ENCODE peak calls at places on chromosomes 16 and 17, in five cellular contexts. R, Q, G, C and H are unnamed samples.

GRCh38 chr16:4850211-4850610 is 2.9 kb downstream of the UBN1 start:
- DNase-seq in R (no peak), C (no peak), Q (no peak), G (no peak), H (no peak)

GRCh38 chr17:8470447-8471047 is 34.9 kb downstream of the NDEL1 start:
- DNase-seq in Q (no peak), G (no peak), R (no peak), C (no peak), H (no peak)

GRCh38 chr16:89595330-89596060 is 17.9 kb upstream of the DPEP1 start:
- DNase-seq in C (no peak), Q (no peak), G (no peak), R (no peak), H (no peak)

GRCh38 chr17:9361572-9361955 is 214.1 kb downstream of the STX8 start:
- DNase-seq in R (no peak), G (no peak), Q (no peak), C (no peak), H (no peak)

GRCh38 chr17:41683441-41684007 is 5.2 kb upstream of the EIF1 start:
- DNase-seq in G (no peak), R (no peak), C (no peak), Q (no peak), H (no peak)

GRCh38 chr17:45423936-45424335 is 8.7 kb downstream of the ARHGAP27 start:
- DNase-seq in G (no peak), Q (no peak), C (no peak), R (no peak), H (no peak)

GRCh38 chr17:62165378-62165722 is 100.3 kb upstream of the MED13 start:
- DNase-seq in R (no peak), Q (no peak), G (no peak), C (no peak), H (peak)

GRCh38 chr16:15953477-15953876 is 4.1 kb downstream of the ABCC1 start:
- DNase-seq in Q (no peak), R (no peak), C (no peak), G (no peak), H (no peak)

GRCh38 chr17:64057701-64058263 is 37.3 kb upstream of the ICAM2 start:
- DNase-seq in C (no peak), R (no peak), G (no peak), Q (peak), H (peak)

GRCh38 chr17:4872786-4873185 is 26.6 kb upstream of the C17orf107 start:
- DNase-seq in C (no peak), R (no peak), G (no peak), Q (no peak), H (no peak)

GRCh38 chr16:60230666-60231065 is 1496.5 kb upstream of the GOT2 start:
- DNase-seq in R (no peak), G (no peak), C (peak), Q (no peak), H (no peak)

GRCh38 chr17:12896386-12896785 is 107.1 kb downstream of the ARHGAP44 start:
- DNase-seq in Q (no peak), G (no peak), C (no peak), R (no peak), H (no peak)

GRCh38 chr16:19166500-19166899 is 1.5 kb upstream of the SYT17 start:
- DNase-seq in Q (peak), G (no peak), R (no peak), C (no peak), H (no peak)

GRCh38 chr17:64534187-64534586 is 27.4 kb downstream of the CEP95 start:
- DNase-seq in R (no peak), G (no peak), C (peak), Q (peak), H (no peak)

GRCh38 chr17:40903129-40903847 is 18.2 kb upstream of the KRT20 start:
- DNase-seq in Q (peak), R (no peak), G (no peak), C (no peak), H (no peak)

GRCh38 chr16:85128079-85128837 is 16.0 kb upstream of the CIBAR2 start:
- DNase-seq in Q (no peak), C (no peak), G (no peak), R (no peak), H (no peak)

GRCh38 chr16:65769055-65769465 is 597.4 kb upstream of the CDH5 start:
- DNase-seq in G (no peak), R (no peak), C (no peak), Q (no peak), H (no peak)

GRCh38 chr17:64736804-64737492 is 74.8 kb upstream of the SMURF2 start:
- DNase-seq in Q (peak), G (no peak), C (peak), R (peak), H (no peak)

GRCh38 chr17:57035971-57036481 is 49.0 kb upstream of the AKAP1 start:
- DNase-seq in G (no peak), Q (no peak), R (no peak), C (no peak), H (no peak)

GRCh38 chr17:43563262-43564079 is 17.3 kb upstream of the ETV4 start:
- DNase-seq in R (no peak), C (no peak), Q (no peak), G (peak), H (no peak)

GRCh38 chr17:3695129-3695722 is 729 bp downstream of the P2RX5 start:
- DNase-seq in G (no peak), C (no peak), Q (no peak), R (peak), H (no peak)

GRCh38 chr16:13453938-13454553 is 465.9 kb upstream of the ERCC4 start:
- DNase-seq in C (peak), Q (peak), G (peak), R (peak), H (peak)

GRCh38 chr16:78996806-78997205 is 603.7 kb downstream of the MAF start:
- DNase-seq in C (no peak), R (no peak), G (no peak), Q (no peak), H (no peak)

GRCh38 chr16:82034981-82035612 is at the start of gene HSD17B2:
- DNase-seq in R (no peak), C (no peak), G (no peak), Q (peak), H (peak)

GRCh38 chr16:73265124-73265838 is 217.4 kb upstream of the ZFHX3 start:
- DNase-seq in C (peak), G (no peak), Q (no peak), R (no peak), H (no peak)

GRCh38 chr17:44216173-44216572 is 3.3 kb downstream of the UBTF start:
- DNase-seq in Q (no peak), C (no peak), R (no peak), G (no peak), H (no peak)

GRCh38 chr16:88338896-88339295 is 43.9 kb upstream of the ZNF469 start:
- DNase-seq in C (no peak), G (no peak), Q (no peak), R (no peak), H (no peak)

GRCh38 chr16:72819345-72819744 is 228.6 kb downstream of the ZFHX3 start:
- DNase-seq in C (no peak), R (no peak), G (no peak), Q (no peak), H (no peak)